ENCODE peak calls at places on chromosomes 11 and 22, in seven cellular contexts. C is NCI-H748 treated with DMSO at 0.1 percent for 48 hours; Y is ELR; K is activated CD4-positive, alpha-beta T cell treated with anti-CD3 and anti-CD28 coated beads, Interleukin-2, amount 10 ng/mL, durations not matched to agents 7 days and 5 days; X is foreskin keratinocyte; A is pulmonary artery endothelial cell; Q is H54. L is an unnamed sample.

GRCh38 chr11:19419021-19419750 is 178.4 kb upstream of the E2F8 start:
- DNase-seq in C (no peak), Y (no peak), K (no peak), X (no peak), A (no peak), Q (no peak), L (no peak)

GRCh38 chr11:11427185-11427944 is 74.3 kb upstream of the CSNK2A3 start:
- DNase-seq in C (peak; percentile 87), Y (no peak), K (no peak), X (peak; percentile 15), A (no peak), Q (no peak), L (no peak)

GRCh38 chr11:72576196-72576595 is 98.0 kb downstream of the PDE2A start:
- DNase-seq in C (no peak), Y (no peak), K (no peak), X (no peak), A (no peak), Q (no peak), L (no peak)

GRCh38 chr11:82906236-82906635 is 4.7 kb downstream of the DDIAS start:
- DNase-seq in C (peak; percentile 31), Y (peak; percentile 75), K (no peak), X (peak; percentile 17), A (no peak), Q (no peak), L (no peak)

GRCh38 chr22:28728621-28729313 is 12.9 kb downstream of the CHEK2 start:
- DNase-seq in C (no peak), Y (no peak), K (no peak), X (no peak), A (no peak), Q (no peak), L (no peak)

GRCh38 chr11:93567406-93567819 is 24.2 kb upstream of the SMCO4 start:
- DNase-seq in C (no peak), Y (no peak), K (no peak), X (no peak), A (no peak), Q (peak; percentile 23), L (no peak)

GRCh38 chr11:26319906-26320305 is 12.0 kb upstream of the ANO3 start:
- DNase-seq in C (no peak), Y (peak; percentile 5), K (no peak), X (peak; percentile 22), A (no peak), Q (no peak), L (no peak)

GRCh38 chr22:32158712-32159533 is at the start of gene C22orf42:
- DNase-seq in C (no peak), Y (no peak), K (no peak), X (no peak), A (no peak), Q (no peak), L (no peak)

GRCh38 chr11:44223261-44223660 is 86.7 kb downstream of the ALX4 start:
- DNase-seq in C (no peak), Y (peak; percentile 33), K (no peak), X (peak; percentile 13), A (no peak), Q (peak; percentile 20), L (no peak)

GRCh38 chr11:586376-587316 is 10.4 kb downstream of the PHRF1 start:
- DNase-seq in C (no peak), Y (no peak), K (no peak), X (no peak), A (no peak), Q (no peak), L (no peak)

GRCh38 chr11:79173615-79174014 is 267.2 kb downstream of the TENM4 start:
- DNase-seq in C (no peak), Y (no peak), K (no peak), X (no peak), A (no peak), Q (peak; percentile 45), L (no peak)

GRCh38 chr11:115488945-115489344 is 15.3 kb downstream of the CADM1 start:
- DNase-seq in C (no peak), Y (peak; percentile 3), K (no peak), X (peak; percentile 85), A (no peak), Q (no peak), L (no peak)

GRCh38 chr11:132365650-132366049 is 995.2 kb downstream of the NTM start:
- DNase-seq in C (no peak), Y (peak; percentile 12), K (no peak), X (peak; percentile 20), A (no peak), Q (no peak), L (no peak)

GRCh38 chr11:118194835-118195627 is 18.6 kb upstream of the SCN2B start:
- DNase-seq in C (no peak), Y (peak; percentile 42), K (no peak), X (peak; percentile 91), A (peak; percentile 10), Q (peak; percentile 30), L (peak; percentile 88)

GRCh38 chr22:24066872-24067271 is 55.8 kb downstream of the CABIN1 start:
- DNase-seq in C (no peak), Y (no peak), K (no peak), X (no peak), A (no peak), Q (no peak), L (no peak)

GRCh38 chr11:78406568-78407196 is 10.9 kb downstream of the GAB2 start:
- DNase-seq in C (no peak), Y (peak; percentile 15), K (no peak), X (peak; percentile 89), A (no peak), Q (no peak), L (no peak)

GRCh38 chr11:86497836-86498235 is 123.1 kb downstream of the CCDC81 start:
- DNase-seq in C (no peak), Y (no peak), K (no peak), X (no peak), A (no peak), Q (no peak), L (no peak)

GRCh38 chr11:95089620-95090542 is at the start of gene ENDOD1:
- DNase-seq in C (peak; percentile 21), Y (peak; percentile 88), K (peak; percentile 83), X (peak; percentile 68), A (no peak), Q (peak; percentile 62), L (peak; percentile 97)

GRCh38 chr11:1773711-1774550 is 10.2 kb upstream of the CTSD start:
- DNase-seq in C (no peak), Y (no peak), K (no peak), X (no peak), A (no peak), Q (no peak), L (no peak)

GRCh38 chr11:121281609-121282164 is 10.9 kb upstream of the SC5D start:
- DNase-seq in C (no peak), Y (no peak), K (no peak), X (peak; percentile 7), A (no peak), Q (no peak), L (no peak)

GRCh38 chr22:46031066-46031465 is 54.1 kb upstream of the WNT7B start:
- DNase-seq in C (no peak), Y (no peak), K (no peak), X (no peak), A (no peak), Q (no peak), L (peak; percentile 14)

GRCh38 chr11:17599460-17599925 is 52.4 kb downstream of the OTOG start:
- DNase-seq in C (no peak), Y (no peak), K (peak; percentile 3), X (no peak), A (no peak), Q (no peak), L (no peak)